ENCODE peak calls at places on chromosomes 7 and 10, in nine cellular contexts. U is hepatocyte, M is OCI-LY7, A is MM.1S, H is HCT116, E is GM23248, X is GM23338, V is SK-N-SH, T is neural progenitor cell. P is an unnamed sample.

GRCh38 chr7:77866791-77867190 is 68.2 kb downstream of the PHTF2 start:
- DNase-seq in U (peak; percentile 25), M (no peak), A (no peak), H (no peak), E (peak; percentile 74), X (no peak), V (no peak), T (no peak), P (peak; percentile 44)

GRCh38 chr10:44908936-44909335 is 2.2 kb upstream of the TMEM72 start:
- DNase-seq in U (no peak), M (no peak), A (no peak), H (no peak), E (no peak), X (no peak), V (no peak), T (no peak), P (no peak)

GRCh38 chr7:156547884-156548561 is 92.6 kb upstream of the RNF32 start:
- DNase-seq in U (no peak), M (no peak), A (peak; percentile 47), H (no peak), E (no peak), X (no peak), V (no peak), T (no peak), P (no peak)

GRCh38 chr7:80379034-80379433 is 132.8 kb downstream of the GNAT3 start:
- DNase-seq in U (no peak), M (no peak), A (no peak), H (no peak), E (peak; percentile 73), X (no peak), V (no peak), T (no peak), P (peak; percentile 77)

GRCh38 chr7:135389971-135390370 is 119.9 kb downstream of the CNOT4 start:
- DNase-seq in U (no peak), M (no peak), A (no peak), H (no peak), E (peak; percentile 4), X (no peak), V (no peak), T (no peak), P (no peak)

GRCh38 chr7:75534727-75535307 is 42.7 kb downstream of the SPDYE5 start:
- DNase-seq in U (no peak), M (no peak), A (no peak), H (no peak), E (peak; percentile 77), X (no peak), V (no peak), T (no peak), P (peak; percentile 47)

GRCh38 chr10:4825868-4826787 is at the start of gene AKR1E2:
- DNase-seq in U (peak; percentile 91), M (no peak), A (peak; percentile 47), H (peak; percentile 83), E (peak; percentile 98), X (peak; percentile 90), V (peak; percentile 95), T (peak; percentile 91), P (no peak)

GRCh38 chr10:133394064-133394663 is at the start of gene MTG1:
- DNase-seq in U (peak; percentile 99), M (peak; percentile 97), A (peak; percentile 95), H (peak; percentile 70), E (peak; percentile 98), X (peak; percentile 97), V (peak; percentile 91), T (peak; percentile 99), P (peak; percentile 93)

GRCh38 chr10:100624298-100624697 is 88.6 kb downstream of the HIF1AN start:
- DNase-seq in U (no peak), M (no peak), A (no peak), H (no peak), E (no peak), X (no peak), V (no peak), T (no peak), P (no peak)

GRCh38 chr7:48298779-48299178 is 127.5 kb downstream of the ABCA13 start:
- DNase-seq in U (no peak), M (no peak), A (peak; percentile 45), H (no peak), E (peak; percentile 87), X (no peak), V (no peak), T (no peak), P (peak; percentile 89)

GRCh38 chr7:28505014-28505413 is 92.7 kb downstream of the CREB5 start:
- DNase-seq in U (no peak), M (no peak), A (no peak), H (no peak), E (no peak), X (no peak), V (no peak), T (no peak), P (no peak)

GRCh38 chr7:28503396-28503795 is 91.1 kb downstream of the CREB5 start:
- DNase-seq in U (no peak), M (no peak), A (no peak), H (no peak), E (peak; percentile 56), X (no peak), V (no peak), T (no peak), P (peak; percentile 17)

GRCh38 chr7:28505861-28506260 is 93.5 kb downstream of the CREB5 start:
- DNase-seq in U (no peak), M (no peak), A (no peak), H (no peak), E (no peak), X (no peak), V (no peak), T (no peak), P (no peak)

GRCh38 chr7:28500143-28500542 is 87.8 kb downstream of the CREB5 start:
- DNase-seq in U (no peak), M (no peak), A (no peak), H (no peak), E (no peak), X (no peak), V (no peak), T (no peak), P (no peak)

GRCh38 chr7:28502408-28502807 is 90.1 kb downstream of the CREB5 start:
- DNase-seq in U (no peak), M (no peak), A (no peak), H (no peak), E (no peak), X (no peak), V (no peak), T (no peak), P (no peak)
- TF ChIP-seq EZH2phosphoT487 in U (no peak), M (no peak), A (no peak), H (no peak), E (no peak), X (no peak), V (no peak), T (no peak), P (no peak)

GRCh38 chr10:117161386-117162033 is 23.4 kb upstream of the VAX1 start:
- DNase-seq in U (no peak), M (no peak), A (no peak), H (no peak), E (no peak), X (no peak), V (no peak), T (no peak), P (no peak)

GRCh38 chr10:117160567-117160966 is 22.5 kb upstream of the VAX1 start:
- DNase-seq in U (no peak), M (no peak), A (no peak), H (no peak), E (no peak), X (no peak), V (no peak), T (no peak), P (no peak)

GRCh38 chr10:117162093-117163021 is 24.3 kb upstream of the VAX1 start:
- DNase-seq in U (no peak), M (no peak), A (no peak), H (no peak), E (no peak), X (peak; percentile 81), V (no peak), T (no peak), P (no peak)

GRCh38 chr10:117159390-117159789 is 21.3 kb upstream of the VAX1 start:
- DNase-seq in U (no peak), M (no peak), A (no peak), H (no peak), E (no peak), X (peak; percentile 93), V (no peak), T (peak; percentile 84), P (no peak)

GRCh38 chr10:117158297-117158696 is 20.2 kb upstream of the VAX1 start:
- DNase-seq in U (no peak), M (no peak), A (no peak), H (no peak), E (no peak), X (no peak), V (no peak), T (no peak), P (no peak)
- H3K4me1 ChIP-seq in U (peaks cover 9% of the 10 kb centered on the region), M (no peaks in the 10 kb centered on the region), A (no peaks in the 10 kb centered on the region), H (no peaks in the 10 kb centered on the region), E (no peaks in the 10 kb centered on the region), X (peaks cover 40% of the 10 kb centered on the region), V (no peaks in the 10 kb centered on the region), T (peaks cover 42% of the 10 kb centered on the region), P (no peaks in the 10 kb centered on the region)

GRCh38 chr7:35258891-35259537 is 5.1 kb upstream of the TBX20 start:
- DNase-seq in U (no peak), M (no peak), A (no peak), H (no peak), E (no peak), X (peak; percentile 39), V (no peak), T (no peak), P (no peak)

GRCh38 chr7:35259555-35259954 is 5.7 kb upstream of the TBX20 start:
- DNase-seq in U (no peak), M (no peak), A (no peak), H (no peak), E (no peak), X (no peak), V (no peak), T (no peak), P (no peak)

GRCh38 chr7:35261041-35261440 is 7.1 kb upstream of the TBX20 start:
- DNase-seq in U (no peak), M (no peak), A (no peak), H (no peak), E (no peak), X (peak; percentile 71), V (no peak), T (peak; percentile 54), P (no peak)

GRCh38 chr7:35261476-35262285 is 7.8 kb upstream of the TBX20 start:
- DNase-seq in U (peak; percentile 32), M (no peak), A (no peak), H (no peak), E (no peak), X (peak; percentile 82), V (no peak), T (peak; percentile 68), P (no peak)

DNA sequence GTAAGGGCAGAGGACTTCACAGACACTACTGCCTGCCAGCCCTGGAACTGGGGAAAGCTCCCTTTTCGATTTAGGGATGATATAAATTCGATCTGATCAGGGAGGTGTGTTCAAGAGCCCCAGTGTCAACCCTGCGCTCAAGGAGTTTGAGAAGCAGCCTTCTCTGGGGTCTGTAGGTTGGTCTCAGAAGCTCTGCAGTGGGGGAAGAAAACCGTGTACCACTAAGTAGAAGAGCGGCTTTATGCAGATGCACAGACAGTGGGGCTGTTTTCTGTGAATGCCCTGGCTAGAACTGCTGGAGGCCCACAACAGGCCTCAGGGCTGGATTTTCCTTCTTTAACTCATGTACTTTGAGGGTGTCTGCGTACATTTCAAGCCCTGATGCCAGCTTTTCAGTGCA is 6.4 kb upstream of the TBX20 start:
- DNase-seq in U (no peak), M (no peak), A (no peak), H (no peak), E (no peak), X (peak; percentile 40), V (no peak), T (peak; percentile 49), P (no peak)
- H3K27ac ChIP-seq in U (peak overlapping the region; percentile 27), M (no peak overlapping the region), A (no peak overlapping the region), H (no peak overlapping the region), E (no peak overlapping the region), X (no peak overlapping the region), V (no peak overlapping the region), T (no peak overlapping the region), P (no peak overlapping the region)

GRCh38 chr10:58384095-58384494 is 1.1 kb upstream of the TFAM start:
- DNase-seq in U (no peak), M (peak; percentile 51), A (peak; percentile 45), H (no peak), E (peak; percentile 19), X (no peak), V (no peak), T (no peak), P (peak; percentile 62)
- TF ChIP-seq EZH2phosphoT487 in U (no peak), M (no peak), A (no peak), H (no peak), E (no peak), X (no peak), V (no peak), T (no peak), P (no peak)

P was measured in PC-3.